ENCODE peak calls at places on chromosomes 12 and 14, in six cellular contexts. O, G, E, P, R and T are unnamed samples.
A peak's percentile ranks its signal among the peaks of the same experiment; 100 is the strongest.

GRCh38 chr14:68633131-68633991 is 159.5 kb downstream of the ZFP36L1 start:
- DNase-seq in O (peak; percentile 69), P (no peak), G (no peak), E (no peak), R (no peak), T (no peak)

GRCh38 chr12:80045594-80045993 is 53.7 kb upstream of the OTOGL start:
- DNase-seq in E (peak; percentile 19), R (no peak), G (no peak), O (no peak), P (no peak), T (no peak)

GRCh38 chr14:56760164-56760914 is 49.9 kb downstream of the OTX2 start:
- DNase-seq in P (no peak), E (no peak), G (no peak), O (no peak), R (no peak), T (no peak)

GRCh38 chr12:52203126-52203921 is 11.5 kb upstream of the KRT80 start:
- DNase-seq in P (no peak), E (no peak), G (peak; percentile 89), O (peak; percentile 74), R (no peak), T (no peak)

GRCh38 chr12:108129017-108129812 is at the start of gene WSCD2:
- DNase-seq in E (peak; percentile 41), G (peak; percentile 75), R (no peak), O (peak; percentile 16), P (no peak), T (no peak)

GRCh38 chr14:79225815-79226214 is 985.5 kb downstream of the DIO2 start:
- DNase-seq in P (no peak), O (no peak), G (no peak), R (no peak), E (no peak), T (no peak)

GRCh38 chr14:51554339-51554920 is 97.3 kb upstream of the FRMD6 start:
- DNase-seq in O (no peak), P (peak; percentile 51), E (peak; percentile 74), R (no peak), G (no peak), T (no peak)

GRCh38 chr12:16602412-16602811 is 3.5 kb downstream of the LMO3 start:
- DNase-seq in E (no peak), G (no peak), P (no peak), R (no peak), O (no peak), T (no peak)

GRCh38 chr12:131115766-131116165 is 162.1 kb downstream of the ADGRD1 start:
- DNase-seq in O (no peak), R (no peak), G (no peak), P (no peak), E (no peak), T (no peak)

GRCh38 chr12:85424581-85425348 is 144.7 kb downstream of the ALX1 start:
- DNase-seq in E (peak; percentile 63), R (no peak), O (no peak), G (no peak), P (peak; percentile 31), T (no peak)

GRCh38 chr14:55237999-55238680 is 33.1 kb upstream of the FBXO34 start:
- DNase-seq in R (no peak), E (no peak), O (no peak), G (no peak), P (no peak), T (no peak)

GRCh38 chr12:52215587-52216031 is 17.4 kb upstream of the KRT7 start:
- DNase-seq in P (peak; percentile 89), R (no peak), G (peak; percentile 90), E (no peak), O (no peak), T (no peak)

GRCh38 chr12:83181074-83181473 is 494.4 kb downstream of the TMTC2 start:
- DNase-seq in P (no peak), O (no peak), R (no peak), G (no peak), E (no peak), T (no peak)

GRCh38 chr14:88166616-88167015 is 156.5 kb downstream of the KCNK10 start:
- DNase-seq in R (no peak), P (no peak), O (no peak), G (no peak), E (no peak), T (no peak)

GRCh38 chr12:66713984-66714383 is 35.1 kb upstream of the GRIP1 start:
- DNase-seq in E (no peak), G (no peak), O (no peak), P (no peak), R (no peak), T (no peak)

GRCh38 chr12:47758834-47759690 is at the start of gene RAPGEF3:
- DNase-seq in E (peak; percentile 94), R (peak; percentile 51), O (peak; percentile 89), P (peak; percentile 94), G (peak; percentile 96), T (peak; percentile 58)

GRCh38 chr12:82833461-82833860 is 146.8 kb downstream of the TMTC2 start:
- DNase-seq in G (no peak), O (no peak), P (no peak), E (peak; percentile 6), R (no peak), T (no peak)

GRCh38 chr14:21382886-21383847 is 652 bp downstream of the SUPT16H start:
- DNase-seq in R (peak; percentile 18), E (peak; percentile 77), P (peak; percentile 59), O (peak; percentile 23), G (peak; percentile 80), T (no peak)

GRCh38 chr14:69696633-69697557 is 70.0 kb upstream of the SRSF5 start:
- DNase-seq in R (no peak), P (no peak), G (no peak), E (no peak), O (no peak), T (no peak)

GRCh38 chr12:90858261-90858660 is 96.7 kb downstream of the CCER1 start:
- DNase-seq in R (no peak), G (no peak), O (peak; percentile 13), E (no peak), P (peak; percentile 28), T (no peak)

GRCh38 chr14:90191154-90191553 is 65.2 kb upstream of the PSMC1 start:
- DNase-seq in G (no peak), O (no peak), P (no peak), R (no peak), E (no peak), T (no peak)

GRCh38 chr12:106070611-106071010 is 68.1 kb downstream of the NUAK1 start:
- DNase-seq in G (no peak), O (no peak), E (no peak), R (no peak), P (no peak), T (no peak)

GRCh38 chr12:122058750-122059149 is 19.8 kb upstream of the MLXIP start:
- DNase-seq in E (no peak), P (peak; percentile 20), R (no peak), G (no peak), O (no peak), T (no peak)

GRCh38 chr12:76636141-76636692 is 76.6 kb upstream of the OSBPL8 start:
- DNase-seq in P (peak; percentile 22), R (no peak), E (no peak), O (no peak), G (no peak), T (no peak)

GRCh38 chr12:12661086-12661485 is 34.9 kb downstream of the GPR19 start:
- DNase-seq in R (no peak), E (peak; percentile 89), G (no peak), O (no peak), P (no peak), T (no peak)

GRCh38 chr14:53468876-53469275 is 315.8 kb upstream of the DDHD1 start:
- DNase-seq in O (no peak), G (no peak), R (no peak), E (no peak), P (no peak), T (no peak)

GRCh38 chr12:3061129-3061857 is 15.9 kb upstream of the TSPAN9 start:
- DNase-seq in O (no peak), G (no peak), E (peak; percentile 53), P (no peak), R (no peak), T (no peak)

GRCh38 chr12:77837876-77838291 is 7.2 kb downstream of the NAV3 start:
- DNase-seq in O (peak; percentile 57), R (no peak), G (no peak), P (peak; percentile 59), E (no peak), T (no peak)

GRCh38 chr12:16515666-16516065 is 90.3 kb downstream of the LMO3 start:
- DNase-seq in G (no peak), E (no peak), R (no peak), P (no peak), O (no peak), T (no peak)

GRCh38 chr14:93231129-93231979 is 24.3 kb downstream of the UBR7 start:
- DNase-seq in R (no peak), G (no peak), O (peak; percentile 25), E (peak; percentile 43), P (peak; percentile 71), T (no peak)

DNA sequence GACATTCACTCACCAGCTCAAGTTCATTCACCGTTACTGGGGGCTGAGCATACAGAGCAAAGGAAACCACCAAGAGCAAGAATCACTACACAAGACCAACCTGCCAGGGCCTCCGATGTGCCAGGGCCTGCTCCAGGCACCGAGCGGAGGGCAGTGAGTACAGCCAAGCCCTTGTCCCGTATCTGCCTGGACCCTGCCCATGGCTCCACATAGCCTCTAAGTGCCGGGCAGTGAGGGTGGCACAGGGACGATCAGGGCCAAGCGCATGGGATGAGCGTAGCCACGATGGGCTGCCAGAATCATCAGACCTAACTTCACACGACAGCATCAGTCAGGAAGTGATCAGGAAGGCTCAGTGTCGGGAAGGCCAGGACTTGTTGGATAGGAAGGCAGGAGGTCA is 199.6 kb downstream of the BCL11B start:
- DNase-seq in O (no peak), P (no peak), G (no peak), R (no peak), E (no peak), T (no peak)
- H3K9me3 ChIP-seq in O (no peaks in the 10 kb centered on the region), P (peaks cover 11% of the 10 kb centered on the region), G (peaks cover 2% of the 10 kb centered on the region), R (no peaks in the 10 kb centered on the region), E (no peaks in the 10 kb centered on the region), T (no peaks in the 10 kb centered on the region)

GRCh38 chr12:19200261-19200660 is 70.7 kb downstream of the PLEKHA5 start:
- DNase-seq in O (no peak), R (no peak), G (no peak), E (no peak), P (no peak), T (no peak)
- H3K9me3 ChIP-seq in O (no peaks in the 10 kb centered on the region), R (no peaks in the 10 kb centered on the region), G (no peaks in the 10 kb centered on the region), E (no peaks in the 10 kb centered on the region), P (no peaks in the 10 kb centered on the region), T (no peaks in the 10 kb centered on the region)

DNA sequence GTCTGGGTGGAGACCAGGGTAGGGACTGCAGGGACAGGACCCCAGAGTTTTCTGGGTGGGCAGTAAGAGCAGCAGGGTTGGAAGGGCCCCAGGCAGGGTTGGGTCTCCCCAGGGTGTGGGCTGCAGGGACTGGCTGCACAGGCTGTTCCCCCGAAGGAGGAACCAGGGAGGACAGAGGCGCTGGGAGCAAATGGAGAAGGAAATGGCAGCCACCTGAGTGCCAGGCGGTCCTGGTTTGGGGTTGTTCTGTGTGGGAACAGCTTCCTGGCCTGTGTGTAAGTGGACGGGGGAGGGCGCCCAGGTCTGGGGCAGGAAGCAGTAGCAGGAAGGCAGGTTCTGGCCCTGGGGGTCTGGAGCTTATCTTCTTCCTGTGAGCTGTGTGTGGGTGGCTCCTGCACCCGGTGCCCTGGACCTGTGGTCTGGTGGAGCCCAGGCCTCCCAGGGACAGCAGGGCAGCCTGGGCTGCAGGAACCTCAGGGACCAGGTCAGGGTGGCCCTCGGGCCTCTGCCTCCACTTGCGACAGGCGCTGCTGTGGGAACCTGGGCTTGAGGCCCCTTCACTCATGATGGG is 372.8 kb downstream of the TMEM121 start:
- DNase-seq in R (no peak), O (peak; percentile 2), E (no peak), P (no peak), G (peak; percentile 52), T (no peak)
- H3K9me3 ChIP-seq in R (no peaks in the 10 kb centered on the region), O (no peaks in the 10 kb centered on the region), E (peaks cover 2% of the 10 kb centered on the region), P (peaks cover 2% of the 10 kb centered on the region), G (no peaks in the 10 kb centered on the region), T (no peaks in the 10 kb centered on the region)

GRCh38 chr12:88595697-88596096 is 15.4 kb upstream of the KITLG start:
- DNase-seq in O (no peak), R (no peak), G (no peak), E (no peak), P (no peak), T (no peak)
- H3K9me3 ChIP-seq in O (no peaks in the 10 kb centered on the region), R (no peaks in the 10 kb centered on the region), G (no peaks in the 10 kb centered on the region), E (no peaks in the 10 kb centered on the region), P (no peaks in the 10 kb centered on the region), T (no peaks in the 10 kb centered on the region)